ENCODE peak calls at places on chromosomes 6 and 20, in seven cellular contexts. N is spleen, I is AG04450, K is coronary artery, F is HFF-Myc, U is heart right ventricle, D is epithelial cell of esophagus. A is an unnamed sample.

GRCh38 chr6:160387887-160388286 is 39.7 kb downstream of the SLC22A3 start:
- DNase-seq in D (no peak), N (no peak), I (no peak), K (no peak), U (no peak), F (no peak), A (no peak)

GRCh38 chr20:46955601-46956556 is 61.2 kb downstream of the EYA2 start:
- DNase-seq in D (no peak), N (no peak), U (no peak), F (no peak), I (peak; percentile 39), K (no peak), A (no peak)

GRCh38 chr20:17856024-17856564 is 112.5 kb downstream of the SNX5 start:
- DNase-seq in F (no peak), D (no peak), K (no peak), N (peak; percentile 83), U (no peak), I (no peak), A (no peak)

GRCh38 chr6:80535914-80536565 is 429.6 kb downstream of the BCKDHB start:
- DNase-seq in N (no peak), D (peak; percentile 89), K (no peak), U (no peak), I (no peak), F (peak; percentile 50), A (no peak)

GRCh38 chr6:46044876-46045617 is 29.4 kb upstream of the CLIC5 start:
- DNase-seq in N (no peak), I (no peak), U (no peak), K (peak; percentile 73), F (peak; percentile 67), D (peak; percentile 90), A (no peak)

GRCh38 chr6:88870728-88871330 is 92.6 kb downstream of the RNGTT start:
- DNase-seq in F (no peak), N (no peak), I (peak; percentile 29), U (no peak), K (no peak), D (peak; percentile 71), A (no peak)

GRCh38 chr20:59955131-59955796 is 3.0 kb upstream of the CDH26 start:
- DNase-seq in K (no peak), D (peak; percentile 47), I (no peak), U (no peak), F (no peak), N (no peak), A (peak; percentile 69)

GRCh38 chr6:154039231-154039842 is at the start of gene OPRM1:
- DNase-seq in K (no peak), F (peak; percentile 0), U (peak; percentile 24), I (no peak), D (peak; percentile 69), N (no peak), A (peak; percentile 1)

GRCh38 chr6:24974182-24975171 is 38.7 kb upstream of the RIPOR2 start:
- DNase-seq in U (no peak), K (no peak), D (no peak), I (no peak), N (no peak), F (no peak), A (no peak)

GRCh38 chr6:110042670-110043296 is 64.7 kb downstream of the GPR6 start:
- DNase-seq in I (no peak), D (no peak), N (no peak), U (no peak), K (peak; percentile 54), F (no peak), A (no peak)

GRCh38 chr6:158150701-158151100 is 17.4 kb downstream of the SERAC1 start:
- DNase-seq in F (no peak), D (peak; percentile 82), U (no peak), I (peak; percentile 43), K (no peak), N (no peak), A (no peak)

GRCh38 chr6:55985309-55985708 is 109.9 kb upstream of the BMP5 start:
- DNase-seq in K (no peak), I (no peak), F (no peak), D (no peak), U (no peak), N (no peak), A (no peak)

GRCh38 chr6:29946787-29947186 is 4.5 kb downstream of the HLA-A start:
- DNase-seq in I (no peak), D (no peak), F (no peak), N (no peak), K (no peak), U (no peak), A (no peak)

GRCh38 chr6:143614270-143614669 is 63.5 kb upstream of the PHACTR2 start:
- DNase-seq in F (no peak), U (no peak), N (no peak), D (no peak), I (no peak), K (no peak), A (no peak)

GRCh38 chr6:52352239-52353008 is 9.5 kb upstream of the PAQR8 start:
- DNase-seq in D (peak; percentile 97), K (no peak), I (peak; percentile 92), N (no peak), F (peak; percentile 98), U (no peak), A (peak; percentile 30)

GRCh38 chr20:59813126-59813947 is 120.1 kb downstream of the SYCP2 start:
- DNase-seq in F (no peak), D (no peak), I (no peak), N (peak; percentile 36), U (no peak), K (peak; percentile 47), A (no peak)

GRCh38 chr6:54244430-54244829 is 63.8 kb upstream of the TINAG start:
- DNase-seq in F (no peak), I (no peak), U (no peak), N (no peak), D (peak; percentile 48), K (no peak), A (no peak)

GRCh38 chr20:43681468-43681942 is 14.6 kb downstream of the MYBL2 start:
- DNase-seq in I (no peak), F (no peak), N (peak; percentile 83), D (no peak), U (peak; percentile 33), K (no peak), A (peak; percentile 50)

GRCh38 chr6:157276731-157277130 is 46.6 kb downstream of the TMEM242 start:
- DNase-seq in K (no peak), D (no peak), N (no peak), F (no peak), I (no peak), U (no peak), A (no peak)

GRCh38 chr6:1770435-1770843 is 160.7 kb downstream of the FOXC1 start:
- DNase-seq in F (no peak), I (no peak), D (no peak), U (no peak), N (no peak), K (no peak), A (no peak)

GRCh38 chr6:14925627-14926026 is 320.2 kb upstream of the JARID2 start:
- DNase-seq in I (peak; percentile 27), D (peak; percentile 47), N (no peak), F (no peak), K (no peak), U (no peak), A (peak; percentile 23)
- H3K4me3 ChIP-seq in I (no peak overlapping the region), D (no peak overlapping the region), N (no peak overlapping the region), F (no peak overlapping the region), K (no peak overlapping the region), U (no peak overlapping the region), A (no peak overlapping the region)

GRCh38 chr20:37095609-37096414 is at the start of gene RBL1:
- DNase-seq in D (peak; percentile 82), F (peak; percentile 31), N (peak; percentile 95), K (peak; percentile 85), U (peak; percentile 82), I (peak; percentile 50), A (peak; percentile 54)

GRCh38 chr20:37095108-37095608 is 639 bp downstream of the RBL1 start:
- DNase-seq in K (no peak), N (peak; percentile 76), D (no peak), I (no peak), F (no peak), U (no peak), A (no peak)

DNA sequence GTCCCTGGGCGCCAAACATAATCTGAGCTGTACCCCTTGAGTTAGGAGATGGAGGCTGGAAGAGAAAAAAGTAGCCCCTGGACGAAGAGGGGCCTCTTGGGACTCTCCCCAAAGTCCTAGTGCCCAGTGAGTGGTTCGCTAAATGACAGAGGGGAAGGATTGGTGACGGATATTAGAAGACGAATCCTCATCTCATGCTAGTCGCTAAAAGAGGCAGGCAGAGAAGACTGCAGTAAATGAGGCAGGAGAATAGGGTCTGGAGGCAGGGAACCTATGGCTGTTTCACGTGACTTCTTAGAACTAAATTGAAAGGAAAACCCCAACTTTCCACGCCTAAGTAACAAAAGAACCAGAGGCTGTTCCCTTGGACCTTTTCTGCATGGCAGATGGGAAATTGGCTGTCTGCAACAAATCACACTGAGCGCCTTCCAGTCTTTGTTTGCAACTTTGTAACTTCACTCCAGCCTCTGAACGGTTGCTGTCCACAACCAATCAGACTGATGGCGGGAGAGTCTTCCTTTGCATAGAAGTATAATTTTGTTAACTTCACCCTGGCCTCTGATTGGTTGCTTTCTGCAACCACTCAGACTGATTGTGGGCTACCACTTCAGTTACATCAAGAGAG is 730 bp upstream of the RBL1 start:
- DNase-seq in I (no peak), F (no peak), U (no peak), D (no peak), N (no peak), K (no peak), A (no peak)
- H3K4me3 ChIP-seq in I (peak overlapping the region; percentile 79), F (peak overlapping the region; percentile 55), U (peak overlapping the region; percentile 94), D (peak overlapping the region; percentile 72), N (peak overlapping the region; percentile 92), K (peak overlapping the region; percentile 95), A (peak overlapping the region; percentile 80)

GRCh38 chr6:33081098-33081824 is 5.5 kb downstream of the HLA-DPB1 start:
- DNase-seq in K (no peak), N (no peak), D (no peak), F (no peak), I (no peak), U (no peak), A (no peak)
- H3K4me3 ChIP-seq in K (peak overlapping the region; percentile 77), N (peak overlapping the region; percentile 28), D (no peak overlapping the region), F (peak overlapping the region; percentile 45), I (peak overlapping the region; percentile 37), U (peak overlapping the region; percentile 51), A (no peak overlapping the region)

DNA sequence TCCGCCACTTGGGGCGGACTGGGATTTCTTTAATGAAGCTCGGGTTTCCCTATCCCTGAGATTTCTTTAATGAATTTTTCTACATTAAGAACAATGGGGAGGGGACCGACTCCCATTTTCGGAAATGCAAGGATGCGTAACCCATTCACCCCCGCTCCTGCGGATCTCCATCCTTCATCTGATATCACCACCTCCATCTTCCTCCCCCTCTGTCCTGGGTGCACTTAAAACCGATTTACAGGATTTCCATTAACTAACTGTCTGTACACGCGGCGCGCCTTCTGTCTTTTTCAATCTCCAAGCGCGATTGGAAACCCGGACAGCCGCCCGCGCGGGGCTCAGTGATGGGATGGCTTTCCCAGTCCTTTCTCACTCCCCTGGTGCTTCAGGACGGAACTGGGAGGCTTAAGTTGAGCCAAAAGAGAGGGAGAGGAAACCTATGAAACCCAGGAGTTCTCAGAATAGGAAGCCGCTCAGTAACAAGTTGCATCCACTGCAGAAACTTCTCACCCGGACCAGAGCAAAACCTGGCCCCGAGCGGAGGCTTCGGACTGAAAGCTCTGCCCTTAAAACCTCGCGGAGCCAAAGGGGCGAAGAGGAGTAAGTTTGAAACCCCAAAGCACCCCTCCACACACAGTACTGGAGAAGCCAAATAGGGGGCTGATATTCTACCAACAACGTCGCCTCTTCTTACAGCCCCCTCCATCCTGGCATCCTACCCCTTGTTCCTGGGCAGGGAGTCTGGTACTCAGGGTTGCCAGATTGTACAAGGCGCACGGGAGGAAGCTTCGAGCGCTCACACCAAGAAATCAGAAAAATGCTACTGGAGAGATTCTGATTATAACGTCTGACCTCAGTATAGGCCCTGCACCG is 721 bp upstream of the COL12A1 start:
- DNase-seq in K (peak; percentile 82), U (peak; percentile 29), I (no peak), N (peak; percentile 64), F (no peak), D (no peak), A (no peak)
- H3K4me3 ChIP-seq in K (peak overlapping the region; percentile 88), U (peak overlapping the region; percentile 62), I (peak overlapping the region; percentile 97), N (peak overlapping the region; percentile 41), F (peak overlapping the region; percentile 86), D (peak overlapping the region; percentile 60), A (peak overlapping the region; percentile 34)

A was measured in LNCaP clone FGC.